ENCODE peak calls at places on chromosomes 7 and 10, in four cellular contexts. One of them, this sample, is unnamed.

GRCh38 chr7:33853361-33854062 is 51.8 kb upstream of the BMPER start:
- DNase-seq in colonic mucosa: no peak
- DNase-seq in mammary epithelial cell: peak
- DNase-seq in Jurkat, Clone E6-1: no peak
- DNase-seq in this sample: no peak

GRCh38 chr7:27200761-27201230 is 905 bp upstream of the HOXA13 start:
- DNase-seq in colonic mucosa: peak
- DNase-seq in mammary epithelial cell: peak
- DNase-seq in Jurkat, Clone E6-1: no peak
- DNase-seq in this sample: peak

GRCh38 chr7:137909042-137909441 is 62.3 kb upstream of the DGKI start:
- DNase-seq in colonic mucosa: no peak
- DNase-seq in mammary epithelial cell: no peak
- DNase-seq in Jurkat, Clone E6-1: no peak
- DNase-seq in this sample: no peak

GRCh38 chr7:103636153-103636552 is 190.1 kb upstream of the SLC26A5 start:
- DNase-seq in colonic mucosa: no peak
- DNase-seq in mammary epithelial cell: peak
- DNase-seq in Jurkat, Clone E6-1: no peak
- DNase-seq in this sample: no peak

GRCh38 chr10:35409094-35409582 is 72.8 kb downstream of the CCNY start:
- DNase-seq in colonic mucosa: no peak
- DNase-seq in mammary epithelial cell: peak
- DNase-seq in Jurkat, Clone E6-1: peak
- DNase-seq in this sample: no peak

GRCh38 chr7:132240821-132241422 is 335.3 kb downstream of the PLXNA4 start:
- DNase-seq in colonic mucosa: no peak
- DNase-seq in mammary epithelial cell: no peak
- DNase-seq in Jurkat, Clone E6-1: no peak
- DNase-seq in this sample: no peak

GRCh38 chr10:133324857-133325260 is 11.8 kb downstream of the CALY start:
- DNase-seq in colonic mucosa: no peak
- DNase-seq in mammary epithelial cell: no peak
- DNase-seq in Jurkat, Clone E6-1: no peak
- DNase-seq in this sample: no peak

GRCh38 chr10:43679509-43679908 is 30.8 kb upstream of the ZNF32 start:
- DNase-seq in colonic mucosa: peak
- DNase-seq in mammary epithelial cell: peak
- DNase-seq in Jurkat, Clone E6-1: no peak
- DNase-seq in this sample: no peak

GRCh38 chr7:29480456-29480855 is 83.2 kb upstream of the PRR15 start:
- DNase-seq in colonic mucosa: no peak
- DNase-seq in mammary epithelial cell: no peak
- DNase-seq in Jurkat, Clone E6-1: no peak
- DNase-seq in this sample: no peak

GRCh38 chr7:51288896-51289607 is 27.6 kb downstream of the COBL start:
- DNase-seq in colonic mucosa: peak
- DNase-seq in mammary epithelial cell: no peak
- DNase-seq in Jurkat, Clone E6-1: no peak
- DNase-seq in this sample: no peak

GRCh38 chr10:62083868-62084267 is 182.4 kb downstream of the ARID5B start:
- DNase-seq in colonic mucosa: peak
- DNase-seq in mammary epithelial cell: peak
- DNase-seq in Jurkat, Clone E6-1: no peak
- DNase-seq in this sample: peak

GRCh38 chr10:58102897-58103296 is 164.8 kb downstream of the IPMK start:
- DNase-seq in colonic mucosa: no peak
- DNase-seq in mammary epithelial cell: no peak
- DNase-seq in Jurkat, Clone E6-1: no peak
- DNase-seq in this sample: no peak

GRCh38 chr10:5585517-5586222 is 60.9 kb downstream of the CALML3 start:
- DNase-seq in colonic mucosa: no peak
- DNase-seq in mammary epithelial cell: peak
- DNase-seq in Jurkat, Clone E6-1: no peak
- DNase-seq in this sample: no peak

GRCh38 chr10:103648231-103648950 is 154.9 kb downstream of the NEURL1 start:
- DNase-seq in colonic mucosa: no peak
- DNase-seq in mammary epithelial cell: no peak
- DNase-seq in Jurkat, Clone E6-1: no peak
- DNase-seq in this sample: no peak
- H3K4me3 ChIP-seq in colonic mucosa: no peak
- H3K4me3 ChIP-seq in mammary epithelial cell: no peak
- H3K4me3 ChIP-seq in Jurkat, Clone E6-1: no peak
- H3K4me3 ChIP-seq in this sample: no peak

GRCh38 chr10:110530131-110530831 is 32.6 kb downstream of the DUSP5 start:
- DNase-seq in colonic mucosa: peak
- DNase-seq in mammary epithelial cell: peak
- DNase-seq in Jurkat, Clone E6-1: no peak
- DNase-seq in this sample: no peak
- H3K4me3 ChIP-seq in colonic mucosa: no peak
- H3K4me3 ChIP-seq in mammary epithelial cell: peak
- H3K4me3 ChIP-seq in Jurkat, Clone E6-1: no peak
- H3K4me3 ChIP-seq in this sample: no peak

GRCh38 chr10:23194471-23194965 is 2.4 kb downstream of the PTF1A start:
- DNase-seq in colonic mucosa: no peak
- DNase-seq in mammary epithelial cell: no peak
- DNase-seq in Jurkat, Clone E6-1: no peak
- DNase-seq in this sample: no peak

GRCh38 chr10:23192396-23192740 is 256 bp downstream of the PTF1A start:
- DNase-seq in colonic mucosa: no peak
- DNase-seq in mammary epithelial cell: peak
- DNase-seq in Jurkat, Clone E6-1: no peak
- DNase-seq in this sample: no peak

GRCh38 chr10:23193435-23194074 is 1.4 kb downstream of the PTF1A start:
- DNase-seq in colonic mucosa: no peak
- DNase-seq in mammary epithelial cell: no peak
- DNase-seq in Jurkat, Clone E6-1: no peak
- DNase-seq in this sample: no peak

GRCh38 chr10:23191764-23192395 is at the start of gene PTF1A:
- DNase-seq in colonic mucosa: no peak
- DNase-seq in mammary epithelial cell: no peak
- DNase-seq in Jurkat, Clone E6-1: no peak
- DNase-seq in this sample: no peak

GRCh38 chr10:23192741-23193434 is 776 bp downstream of the PTF1A start:
- DNase-seq in colonic mucosa: no peak
- DNase-seq in mammary epithelial cell: no peak
- DNase-seq in Jurkat, Clone E6-1: no peak
- DNase-seq in this sample: no peak
- H3K4me3 ChIP-seq in colonic mucosa: no peak
- H3K4me3 ChIP-seq in mammary epithelial cell: no peak
- H3K4me3 ChIP-seq in Jurkat, Clone E6-1: no peak
- H3K4me3 ChIP-seq in this sample: no peak

DNA sequence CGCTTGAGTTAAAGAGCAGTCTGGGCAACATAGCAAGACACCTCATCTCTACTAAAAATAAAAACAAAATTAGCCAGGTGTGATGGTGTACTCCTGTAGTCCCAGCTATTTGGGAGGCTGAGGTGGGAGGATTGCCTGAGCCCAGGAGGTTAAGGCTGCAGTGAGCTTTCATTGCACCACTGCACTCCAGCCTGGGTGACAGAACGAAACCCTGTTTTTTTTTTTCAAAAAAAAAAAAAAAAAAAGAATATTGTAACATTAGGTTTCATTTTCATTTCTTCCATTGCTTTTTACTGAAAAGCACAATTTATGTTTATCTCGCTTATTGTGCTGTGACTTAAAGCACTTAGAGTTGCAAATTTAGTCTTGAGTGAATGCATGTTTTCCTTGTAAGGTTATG is 80.0 kb downstream of the MLLT10 start:
- DNase-seq in colonic mucosa: no peak
- DNase-seq in mammary epithelial cell: no peak
- DNase-seq in Jurkat, Clone E6-1: no peak
- DNase-seq in this sample: no peak
- H3K4me3 ChIP-seq in colonic mucosa: no peak
- H3K4me3 ChIP-seq in mammary epithelial cell: no peak
- H3K4me3 ChIP-seq in Jurkat, Clone E6-1: no peak
- H3K4me3 ChIP-seq in this sample: no peak

DNA sequence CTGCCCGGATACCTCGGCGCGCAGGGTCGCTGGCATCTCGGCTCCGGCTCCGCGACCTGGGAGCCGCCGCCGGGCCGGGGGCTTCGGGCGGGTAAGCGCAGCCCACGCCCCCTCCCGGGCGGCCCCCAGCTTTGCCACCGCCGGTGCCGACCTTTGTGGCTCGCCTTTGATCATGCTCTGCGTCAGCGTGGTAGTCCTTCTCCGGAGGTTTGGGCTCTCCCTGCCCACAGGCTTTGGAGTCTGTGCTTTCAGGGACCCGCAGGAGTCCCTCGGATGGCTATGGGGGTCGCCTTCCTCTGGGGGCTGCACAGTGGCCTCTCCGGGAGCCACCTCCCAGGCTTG is 7.3 kb downstream of the ATP6V1F start:
- DNase-seq in colonic mucosa: no peak
- DNase-seq in mammary epithelial cell: no peak
- DNase-seq in Jurkat, Clone E6-1: no peak
- DNase-seq in this sample: no peak
- H3K4me3 ChIP-seq in colonic mucosa: peak
- H3K4me3 ChIP-seq in mammary epithelial cell: no peak
- H3K4me3 ChIP-seq in Jurkat, Clone E6-1: peak
- H3K4me3 ChIP-seq in this sample: no peak

DNA sequence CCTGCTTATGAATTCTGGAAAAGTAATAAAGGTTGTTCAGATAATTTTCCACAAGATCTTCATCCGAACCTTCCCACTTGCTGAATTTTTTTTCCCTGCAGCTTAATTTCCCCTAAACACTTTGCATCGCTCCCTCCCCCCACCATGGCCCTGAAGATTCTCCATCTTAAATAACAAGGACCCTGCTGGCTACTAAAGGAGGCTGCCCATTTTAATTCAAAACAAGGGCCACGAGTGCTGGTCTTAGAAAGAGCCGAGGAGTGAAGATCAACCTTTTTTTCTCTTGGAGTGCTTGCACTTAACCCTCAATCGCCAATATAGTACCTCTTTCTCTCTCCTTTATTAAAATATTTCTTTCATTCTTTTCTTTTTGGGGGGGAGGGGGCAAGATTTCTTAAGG is 9.2 kb upstream of the SP8 start:
- DNase-seq in colonic mucosa: no peak
- DNase-seq in mammary epithelial cell: no peak
- DNase-seq in Jurkat, Clone E6-1: no peak
- DNase-seq in this sample: no peak
- H3K4me3 ChIP-seq in colonic mucosa: no peak
- H3K4me3 ChIP-seq in mammary epithelial cell: no peak
- H3K4me3 ChIP-seq in Jurkat, Clone E6-1: no peak
- H3K4me3 ChIP-seq in this sample: no peak

GRCh38 chr10:93600861-93601773 is at the start of gene RBP4:
- DNase-seq in colonic mucosa: peak
- DNase-seq in mammary epithelial cell: no peak
- DNase-seq in Jurkat, Clone E6-1: no peak
- DNase-seq in this sample: no peak
- H3K4me3 ChIP-seq in colonic mucosa: peak
- H3K4me3 ChIP-seq in mammary epithelial cell: no peak
- H3K4me3 ChIP-seq in Jurkat, Clone E6-1: no peak
- H3K4me3 ChIP-seq in this sample: no peak

DNA sequence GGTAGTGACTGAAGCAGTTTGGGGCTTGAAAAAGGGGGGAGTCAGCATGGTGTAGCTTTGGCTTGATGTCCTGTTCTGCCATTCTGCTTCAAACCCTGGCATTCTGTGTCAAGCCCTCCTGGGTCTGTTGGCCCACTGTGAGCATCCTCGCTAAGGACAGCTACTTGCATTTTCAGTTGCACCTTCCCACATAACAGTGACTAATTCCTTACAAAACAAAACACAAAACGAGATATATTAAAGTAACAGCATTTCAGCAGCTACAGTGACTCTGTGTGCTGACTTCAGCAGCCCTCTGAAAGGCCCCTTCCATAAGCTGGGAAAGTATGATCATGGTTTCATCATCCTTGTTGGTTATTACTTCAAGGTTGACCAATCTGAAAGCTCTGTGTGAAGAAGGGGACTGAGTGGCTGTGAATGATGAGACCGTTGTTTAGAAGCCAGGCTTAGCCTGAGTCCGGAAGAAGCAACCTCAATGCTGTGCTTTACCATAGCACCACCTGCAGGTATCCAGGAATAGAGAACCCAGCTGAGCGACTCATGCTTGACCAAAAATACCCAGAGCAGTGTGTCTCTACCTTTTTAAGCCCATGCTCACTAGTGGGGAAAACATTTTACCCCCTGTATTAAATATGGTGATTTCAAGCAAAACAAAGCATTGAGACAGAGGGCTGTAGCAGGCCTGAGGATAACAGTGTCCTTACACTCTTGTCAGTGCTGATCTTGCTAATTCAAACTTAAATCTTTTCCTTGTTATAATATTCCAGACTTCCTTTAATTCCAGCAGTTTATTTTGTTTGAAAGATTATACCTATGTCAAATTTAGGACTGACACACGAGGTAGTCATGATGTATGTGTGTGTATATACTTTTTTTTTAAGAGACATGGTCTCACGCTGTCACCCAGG is 42.6 kb upstream of the CC2D2B start:
- DNase-seq in colonic mucosa: peak
- DNase-seq in mammary epithelial cell: peak
- DNase-seq in Jurkat, Clone E6-1: peak
- DNase-seq in this sample: peak
- H3K4me3 ChIP-seq in colonic mucosa: no peak
- H3K4me3 ChIP-seq in mammary epithelial cell: no peak
- H3K4me3 ChIP-seq in Jurkat, Clone E6-1: no peak
- H3K4me3 ChIP-seq in this sample: no peak